ENCODE peak calls at places on chromosomes 6 and 20, in nine cellular contexts. N is HCT116, O is DND-41, C is mammary epithelial cell, D is neural progenitor cell, K is GM23248, F is astrocyte, I is H1, J is MM.1S. G is an unnamed sample.

GRCh38 chr6:16544006-16544405 is 217.3 kb downstream of the ATXN1 start:
- DNase-seq in K (no peak), O (no peak), D (peak), N (no peak), C (no peak), I (no peak), J (no peak), F (peak), G (no peak)

GRCh38 chr20:58832442-58832841 is 18.3 kb downstream of the GNAS-AS1 start:
- DNase-seq in K (no peak), D (no peak), J (no peak), I (no peak), O (no peak), C (no peak), F (no peak), N (no peak), G (no peak)

GRCh38 chr6:35497571-35498406 is 910 bp upstream of the TEAD3 start:
- DNase-seq in C (peak), J (peak), D (peak), N (no peak), F (peak), O (peak), K (peak), I (no peak), G (no peak)

GRCh38 chr6:127341471-127342202 is 1.8 kb downstream of the ECHDC1 start:
- DNase-seq in K (no peak), D (no peak), N (no peak), C (no peak), F (no peak), O (no peak), I (no peak), J (peak), G (no peak)

GRCh38 chr6:26401987-26402658 is at the start of gene BTN3A1:
- DNase-seq in C (peak), F (peak), K (peak), N (peak), O (peak), J (peak), D (peak), I (no peak), G (peak)

GRCh38 chr6:8707956-8708772 is 272.8 kb upstream of the SLC35B3 start:
- DNase-seq in O (no peak), I (no peak), K (peak), C (peak), F (no peak), N (peak), D (peak), J (peak), G (peak)

GRCh38 chr6:160974304-160974771 is 17.2 kb upstream of the MAP3K4 start:
- DNase-seq in K (peak), J (no peak), D (no peak), O (no peak), C (peak), N (no peak), I (no peak), F (peak), G (no peak)

GRCh38 chr20:38649275-38649891 is 47.8 kb downstream of the ARHGAP40 start:
- DNase-seq in F (peak), K (peak), N (no peak), J (no peak), O (peak), D (peak), C (no peak), I (no peak), G (no peak)

GRCh38 chr6:98532004-98532403 is 302.4 kb upstream of the POU3F2 start:
- DNase-seq in K (no peak), I (no peak), F (no peak), D (no peak), C (no peak), N (no peak), O (no peak), J (no peak), G (no peak)

GRCh38 chr6:166173292-166173951 is 5.8 kb upstream of the TBXT start:
- DNase-seq in F (no peak), J (no peak), O (peak), N (peak), D (peak), K (no peak), I (no peak), C (no peak), G (peak)
- H3K9ac ChIP-seq in F (no peak), J (no peak), O (peak), N (no peak), D (no peak), K (no peak), I (no peak), C (no peak), G (no peak)

GRCh38 chr6:50818673-50819072 is at the start of gene TFAP2B:
- DNase-seq in O (no peak), N (no peak), C (no peak), I (no peak), J (no peak), F (no peak), K (no peak), D (no peak), G (peak)

GRCh38 chr6:50815436-50816114 is 3.1 kb upstream of the TFAP2B start:
- DNase-seq in K (peak), F (no peak), I (no peak), D (no peak), O (no peak), J (peak), N (no peak), C (peak), G (no peak)

GRCh38 chr6:50816115-50816675 is 2.5 kb upstream of the TFAP2B start:
- DNase-seq in N (peak), I (no peak), C (peak), O (peak), J (peak), F (peak), D (peak), K (peak), G (peak)

GRCh38 chr6:50817638-50817950 is 1.1 kb upstream of the TFAP2B start:
- DNase-seq in F (no peak), D (no peak), O (no peak), I (no peak), C (no peak), K (no peak), J (no peak), N (no peak), G (no peak)

GRCh38 chr6:50816947-50817637 is 1.6 kb upstream of the TFAP2B start:
- DNase-seq in D (peak), I (no peak), N (no peak), J (no peak), K (no peak), F (no peak), O (no peak), C (no peak), G (no peak)
- TF ChIP-seq EZH2 in D (peak), I (peak), N (no peak), J (no peak), K (no peak), F (no peak), O (no peak), C (peak), G (no peak)

DNA sequence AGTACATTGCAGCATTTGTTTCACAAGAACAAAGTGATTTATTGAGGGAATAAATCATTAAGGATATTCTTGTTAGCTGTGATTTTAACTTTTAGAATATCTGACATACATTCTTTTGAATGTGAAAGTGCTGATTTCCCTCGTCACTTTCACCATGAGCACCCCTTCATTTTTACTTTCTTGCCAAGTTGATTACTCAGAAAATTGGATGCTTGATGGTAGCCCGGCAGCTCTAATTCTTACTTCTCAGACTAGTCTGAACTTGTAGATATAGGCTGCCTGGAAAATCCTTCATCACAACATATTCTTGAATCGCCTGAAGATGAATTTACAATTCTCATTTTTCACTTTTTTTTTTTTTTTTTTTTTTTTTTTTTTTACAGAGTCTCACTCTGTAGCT is 147.1 kb upstream of the SMLR1 start:
- DNase-seq in K (peak), J (no peak), F (peak), C (peak), I (no peak), O (no peak), D (no peak), N (no peak), G (no peak)
- H3K9ac ChIP-seq in K (peak), J (no peak), F (no peak), C (no peak), I (no peak), O (no peak), D (no peak), N (no peak), G (no peak)

DNA sequence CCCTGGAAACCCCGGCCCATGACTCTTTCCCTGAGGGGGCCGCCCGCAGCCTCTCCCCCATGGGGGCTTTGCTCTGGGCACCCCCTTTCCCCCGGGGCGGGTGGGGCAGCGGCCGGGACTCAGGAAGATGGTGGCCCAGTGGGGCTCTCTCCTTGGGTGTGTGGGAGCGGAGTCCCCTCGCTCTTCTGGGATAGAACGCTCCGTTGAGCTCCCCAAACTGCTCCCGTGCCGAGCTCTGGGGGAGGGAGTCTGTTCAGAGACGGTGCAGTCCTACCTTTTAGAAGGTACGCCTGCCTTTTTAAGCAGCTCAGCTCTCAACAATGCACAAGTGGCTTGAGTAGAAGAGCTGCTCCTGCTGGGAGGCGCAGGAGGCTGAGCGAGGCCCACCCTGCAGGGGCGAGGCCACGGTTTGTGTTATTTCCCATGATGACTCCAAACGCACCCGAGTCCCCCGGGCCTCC is 21.7 kb upstream of the BHLHE23 start:
- DNase-seq in J (no peak), I (no peak), F (no peak), C (no peak), N (no peak), D (peak), O (no peak), K (no peak), G (no peak)
- TF ChIP-seq EZH2 in J (no peak), I (no peak), F (no peak), C (peak), N (no peak), D (no peak), O (no peak), K (peak), G (no peak)

GRCh38 chr6:132228894-132229293 is 172.4 kb downstream of the MOXD1 start:
- DNase-seq in O (no peak), N (no peak), K (no peak), I (no peak), F (peak), C (peak), J (no peak), D (no peak), G (no peak)

GRCh38 chr6:132231121-132231520 is 170.2 kb downstream of the MOXD1 start:
- DNase-seq in J (no peak), C (no peak), K (no peak), F (no peak), N (no peak), D (no peak), I (no peak), O (no peak), G (no peak)

GRCh38 chr6:132224943-132225342 is 176.3 kb downstream of the MOXD1 start:
- DNase-seq in I (no peak), N (no peak), J (no peak), C (no peak), F (no peak), O (no peak), D (no peak), K (no peak), G (no peak)

GRCh38 chr6:132227937-132228336 is 173.3 kb downstream of the MOXD1 start:
- DNase-seq in K (peak), I (no peak), J (no peak), C (no peak), F (peak), N (no peak), O (no peak), D (no peak), G (no peak)
- H3K9ac ChIP-seq in K (no peak), I (no peak), J (no peak), C (no peak), F (no peak), N (no peak), O (no peak), D (no peak), G (no peak)

G was measured in SK-N-MC.